ENCODE peak calls at places on chromosomes 11 and 22, in four cellular contexts. K is GM12878, L is HL-60, E is K562. U is an unnamed sample.

GRCh38 chr11:61734767-61735166 is 17.7 kb upstream of the MYRF start:
- DNase-seq in E (no peak), K (no peak), L (no peak), U (no peak)

GRCh38 chr11:75160328-75160757 is 9.4 kb downstream of the SLCO2B1 start:
- DNase-seq in E (no peak), L (no peak), K (no peak), U (no peak)

GRCh38 chr11:95764267-95764898 is 25.2 kb downstream of the FAM76B start:
- DNase-seq in L (no peak), E (peak; percentile 54), K (no peak), U (peak; percentile 6)

GRCh38 chr22:49448546-49448945 is 379.1 kb downstream of the BRD1 start:
- DNase-seq in E (no peak), K (no peak), L (no peak), U (no peak)

GRCh38 chr11:13343067-13343466 is 65.5 kb downstream of the BMAL1 start:
- DNase-seq in L (no peak), K (peak; percentile 75), E (no peak), U (no peak)

GRCh38 chr11:130314184-130314748 is 451 bp downstream of the ZBTB44 start:
- DNase-seq in E (peak; percentile 92), L (peak; percentile 40), K (no peak), U (peak; percentile 60)

GRCh38 chr11:118531597-118532084 is 649 bp downstream of the TMEM25 start:
- DNase-seq in K (no peak), L (no peak), E (no peak), U (no peak)

GRCh38 chr22:43011079-43011478 is 3.9 kb downstream of the PACSIN2 start:
- DNase-seq in E (no peak), K (no peak), L (no peak), U (no peak)

GRCh38 chr22:20444325-20444724 is 6.7 kb upstream of the SCARF2 start:
- DNase-seq in E (no peak), K (no peak), L (no peak), U (no peak)

GRCh38 chr11:4090258-4090657 is 4.3 kb upstream of the RRM1 start:
- DNase-seq in E (no peak), L (no peak), K (no peak), U (no peak)

GRCh38 chr11:119816660-119817059 is 87.7 kb upstream of the NECTIN1 start:
- DNase-seq in L (no peak), K (no peak), E (no peak), U (no peak)

GRCh38 chr11:10392680-10393079 is 62.4 kb upstream of the AMPD3 start:
- DNase-seq in K (no peak), E (no peak), L (no peak), U (no peak)

GRCh38 chr11:22787565-22788162 is 41.9 kb downstream of the SVIP start:
- DNase-seq in L (no peak), K (no peak), E (peak; percentile 22), U (no peak)

GRCh38 chr11:102950622-102951081 is 4.9 kb downstream of the MMP13 start:
- DNase-seq in K (no peak), L (no peak), E (no peak), U (no peak)

GRCh38 chr22:28514314-28514713 is 165.3 kb downstream of the TTC28 start:
- DNase-seq in E (no peak), L (no peak), K (no peak), U (no peak)

GRCh38 chr11:61265357-61265756 is 24.4 kb downstream of the PGA5 start:
- DNase-seq in E (no peak), L (no peak), K (no peak), U (no peak)

GRCh38 chr22:39396156-39396796 is 3.3 kb upstream of the TAB1 start:
- DNase-seq in K (no peak), L (no peak), E (no peak), U (no peak)

GRCh38 chr11:11746454-11746853 is 95.3 kb upstream of the USP47 start:
- DNase-seq in L (no peak), E (no peak), K (no peak), U (no peak)

GRCh38 chr22:33023119-33023827 is 34.9 kb downstream of the SYN3 start:
- DNase-seq in E (no peak), K (no peak), L (no peak), U (no peak)

GRCh38 chr22:29351042-29351441 is 35.5 kb upstream of the RASL10A start:
- DNase-seq in L (no peak), E (no peak), K (no peak), U (no peak)

GRCh38 chr11:61888043-61888442 is 3.3 kb downstream of the FADS3 start:
- DNase-seq in L (no peak), K (no peak), E (no peak), U (no peak)

GRCh38 chr11:9601041-9601875 is 27.8 kb downstream of the WEE1 start:
- DNase-seq in L (peak; percentile 66), E (no peak), K (peak; percentile 95), U (peak; percentile 30)

GRCh38 chr11:71323876-71324526 is 71.6 kb upstream of the SHANK2 start:
- DNase-seq in K (no peak), E (no peak), L (no peak), U (no peak)

GRCh38 chr11:129323896-129324522 is 51.6 kb upstream of the BARX2 start:
- DNase-seq in L (peak; percentile 78), K (no peak), E (no peak), U (no peak)

GRCh38 chr11:43419460-43419859 is 60.7 kb downstream of the TTC17 start:
- DNase-seq in E (peak; percentile 15), K (no peak), L (no peak), U (no peak)

GRCh38 chr11:113934797-113935196 is 30.2 kb downstream of the HTR3B start:
- DNase-seq in E (no peak), K (no peak), L (no peak), U (no peak)

GRCh38 chr11:6405837-6406236 is 13.1 kb downstream of the APBB1 start:
- DNase-seq in K (no peak), E (no peak), L (no peak), U (no peak)

GRCh38 chr11:17406082-17406817 is 17.8 kb upstream of the KCNJ11 start:
- DNase-seq in K (no peak), L (no peak), E (no peak), U (no peak)

GRCh38 chr11:616320-617220 is 820 bp upstream of the IRF7 start:
- DNase-seq in L (no peak), K (no peak), E (no peak), U (no peak)

GRCh38 chr11:1881442-1882264 is 10.0 kb downstream of the PRR33 start:
- DNase-seq in K (no peak), E (no peak), L (no peak), U (peak; percentile 14)

GRCh38 chr11:76654310-76654851 is 16.2 kb downstream of the LRRC32 start:
- DNase-seq in L (no peak), K (no peak), E (peak; percentile 81), U (no peak)
- TF ChIP-seq SPI1 in L (no peak), K (no peak), E (no peak), U (no peak)

GRCh38 chr11:19789840-19790710 is 77.4 kb downstream of the NAV2 start:
- DNase-seq in L (no peak), E (no peak), K (no peak), U (no peak)
- TF ChIP-seq SPI1 in L (no peak), E (no peak), K (no peak), U (no peak)

GRCh38 chr22:35324762-35325161 is 25.1 kb downstream of the TOM1 start:
- DNase-seq in E (no peak), L (no peak), K (no peak), U (no peak)
- TF ChIP-seq SPI1 in E (no peak), L (no peak), K (no peak), U (no peak)

DNA sequence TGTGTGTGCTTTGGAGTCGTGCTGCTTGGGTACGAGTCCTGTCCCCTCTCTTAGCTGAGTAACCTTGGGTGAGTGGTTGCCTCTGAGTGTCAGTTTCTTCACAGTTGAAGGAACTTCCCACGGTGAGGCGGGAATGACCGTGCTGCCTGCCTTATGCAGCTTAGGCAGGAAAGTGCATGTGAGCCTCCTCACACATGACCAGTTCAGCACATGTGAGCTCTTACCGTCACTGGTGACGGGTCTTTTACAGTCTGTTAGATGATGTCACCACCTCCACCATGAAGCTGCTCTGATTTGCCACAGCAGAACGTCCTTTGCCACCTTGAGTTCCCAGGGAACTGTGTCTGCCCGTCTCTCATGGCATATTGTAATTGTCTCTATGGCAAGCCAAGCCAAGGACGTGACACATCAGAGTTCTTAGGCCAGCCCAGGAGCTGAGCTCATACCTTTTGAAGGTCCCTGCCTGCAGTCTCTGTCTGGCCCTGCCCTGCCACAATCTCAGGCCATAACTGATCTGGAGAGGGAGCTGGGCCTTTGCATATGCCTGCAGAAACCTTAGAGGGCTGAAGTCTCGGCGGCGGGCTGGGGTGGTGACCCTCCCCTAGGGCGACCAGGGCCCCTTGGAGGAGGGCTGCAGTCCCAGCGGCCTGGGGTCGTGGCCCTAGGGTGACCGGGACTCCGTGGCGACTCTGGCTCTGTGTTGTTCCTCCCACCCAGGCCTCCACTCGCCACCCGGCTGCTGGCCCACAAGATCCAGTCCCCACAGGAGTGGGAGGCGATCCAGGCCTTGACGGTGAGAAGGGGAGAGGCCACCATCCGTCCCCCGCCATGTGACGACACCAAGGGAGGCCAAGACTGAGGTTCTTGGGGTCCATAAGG is 7.8 kb downstream of the GGA1 start:
- DNase-seq in K (no peak), E (no peak), L (no peak), U (peak; percentile 10)
- TF ChIP-seq SPI1 in K (no peak), E (no peak), L (no peak), U (no peak)

DNA sequence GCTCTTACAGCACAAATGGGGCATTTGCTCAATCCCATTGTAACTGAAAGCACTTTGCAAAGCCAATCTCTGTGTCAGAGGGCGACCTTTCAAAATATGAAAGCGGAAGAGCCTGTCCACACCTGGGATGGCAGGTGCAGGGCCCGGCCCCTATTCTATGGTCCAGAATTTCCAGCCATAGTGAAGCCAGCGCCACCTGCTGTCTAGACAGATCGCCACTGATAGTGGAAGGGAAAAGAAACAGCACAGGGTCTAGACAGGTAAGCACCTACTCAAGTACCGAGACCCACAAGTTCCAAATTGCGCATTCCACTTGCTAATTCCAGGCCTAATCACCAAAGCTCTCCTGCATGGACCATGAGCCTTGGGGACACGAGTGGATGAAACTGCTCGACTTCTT is 141.4 kb downstream of the NTM start:
- DNase-seq in L (no peak), E (peak; percentile 33), K (no peak), U (peak; percentile 44)
- TF ChIP-seq SPI1 in L (no peak), E (no peak), K (no peak), U (no peak)

DNA sequence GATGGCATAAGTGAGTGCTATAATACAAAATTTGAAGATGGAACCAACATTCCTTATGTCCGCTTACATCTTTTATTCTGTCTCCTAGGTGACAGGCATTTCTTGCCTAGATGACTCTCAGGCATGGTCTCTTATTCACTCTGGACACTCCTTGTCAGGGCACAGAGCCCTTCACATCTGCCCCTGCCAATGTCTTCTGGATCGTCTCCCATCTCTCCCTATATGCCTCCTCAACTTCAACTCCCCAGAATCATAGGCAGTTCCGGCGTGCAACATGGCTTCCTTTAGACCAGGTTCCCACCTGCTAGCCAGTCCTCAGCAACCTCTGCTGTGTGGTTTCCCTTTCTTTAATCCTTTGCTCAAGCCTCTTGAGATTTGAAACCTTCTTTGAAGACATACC is 300.9 kb downstream of the TENM4 start:
- DNase-seq in L (no peak), K (no peak), E (no peak), U (no peak)
- TF ChIP-seq SPI1 in L (no peak), K (no peak), E (no peak), U (no peak)

GRCh38 chr11:64742087-64742939 is 1.6 kb downstream of the RASGRP2 start:
- DNase-seq in E (peak; percentile 63), L (no peak), K (no peak), U (peak; percentile 72)
- TF ChIP-seq SPI1 in E (no peak), L (no peak), K (no peak), U (no peak)

U was measured in GM12891.